ENCODE peak calls at places on chromosomes 5 and 9, in seven cellular contexts. P is body of pancreas, U is brain microvascular endothelial cell, H is adrenal gland, V is lower lobe of right lung, L is aorta, Z is stomach. C is an unnamed sample.

GRCh38 chr5:149162401-149163084 is 21.2 kb downstream of the ABLIM3 start:
- DNase-seq in U (peak; percentile 51), V (no peak), L (no peak), P (no peak), H (no peak), Z (no peak), C (peak; percentile 84)

GRCh38 chr9:126093771-126094170 is 232.9 kb upstream of the MVB12B start:
- DNase-seq in Z (no peak), H (no peak), P (no peak), U (no peak), V (no peak), L (no peak), C (no peak)

GRCh38 chr9:101063192-101063591 is 34.7 kb downstream of the PLPPR1 start:
- DNase-seq in L (no peak), U (no peak), Z (no peak), V (no peak), P (no peak), H (no peak), C (no peak)

GRCh38 chr9:34464571-34464970 is 6.0 kb downstream of the DNAI1 start:
- DNase-seq in H (no peak), U (no peak), L (no peak), P (no peak), Z (no peak), V (no peak), C (no peak)

GRCh38 chr5:135174315-135175096 is 140.5 kb upstream of the PITX1 start:
- DNase-seq in L (no peak), U (no peak), Z (no peak), H (no peak), V (no peak), P (no peak), C (no peak)

GRCh38 chr9:125409637-125410521 is 148.3 kb downstream of the GAPVD1 start:
- DNase-seq in Z (no peak), V (no peak), H (no peak), U (peak; percentile 40), P (no peak), L (no peak), C (peak; percentile 56)

GRCh38 chr5:88665750-88666215 is 217.2 kb downstream of the MEF2C start:
- DNase-seq in Z (no peak), L (no peak), P (no peak), U (no peak), H (no peak), V (no peak), C (peak; percentile 74)

GRCh38 chr5:98638701-98639100 is 134.8 kb upstream of the RGMB start:
- DNase-seq in P (no peak), V (no peak), H (peak; percentile 38), Z (no peak), U (peak; percentile 83), L (no peak), C (peak; percentile 95)

GRCh38 chr9:129904734-129905133 is 69.5 kb downstream of the USP20 start:
- DNase-seq in H (no peak), V (no peak), L (no peak), P (no peak), Z (no peak), U (no peak), C (no peak)

GRCh38 chr9:85522459-85523092 is 219.2 kb downstream of the AGTPBP1 start:
- DNase-seq in L (peak; percentile 81), P (no peak), H (no peak), U (peak; percentile 43), Z (no peak), V (peak; percentile 70), C (peak; percentile 38)

GRCh38 chr9:2255128-2255527 is 240.0 kb downstream of the SMARCA2 start:
- DNase-seq in P (no peak), Z (no peak), H (no peak), V (no peak), L (no peak), U (no peak), C (no peak)

GRCh38 chr9:101716629-101717028 is 21.8 kb downstream of the GRIN3A start:
- DNase-seq in H (no peak), P (no peak), L (no peak), Z (no peak), V (no peak), U (no peak), C (no peak)

GRCh38 chr9:81661339-81661738 is 28.0 kb downstream of the TLE1 start:
- DNase-seq in U (no peak), V (no peak), H (no peak), P (no peak), L (no peak), Z (no peak), C (no peak)

GRCh38 chr9:132446887-132447286 is 36.9 kb downstream of the CFAP77 start:
- DNase-seq in L (peak; percentile 28), H (no peak), V (no peak), Z (no peak), P (no peak), U (no peak), C (no peak)

GRCh38 chr5:113343343-113343742 is 91.4 kb downstream of the TSSK1B start:
- DNase-seq in P (no peak), Z (no peak), L (no peak), V (no peak), H (no peak), U (peak; percentile 66), C (peak; percentile 52)

GRCh38 chr9:104783588-104783987 is 19.7 kb downstream of the NIPSNAP3B start:
- DNase-seq in P (no peak), H (no peak), V (no peak), Z (no peak), U (no peak), L (no peak), C (no peak)

GRCh38 chr5:104628906-104629305 is 1066.3 kb upstream of the NUDT12 start:
- DNase-seq in U (peak; percentile 11), L (no peak), P (no peak), V (no peak), H (no peak), Z (no peak), C (no peak)

GRCh38 chr9:117729375-117729774 is 25.2 kb downstream of the TLR4 start:
- DNase-seq in V (no peak), U (no peak), H (no peak), Z (no peak), L (no peak), P (no peak), C (no peak)

GRCh38 chr9:105690742-105691141 is 3.6 kb upstream of the TMEM38B start:
- DNase-seq in Z (no peak), L (no peak), U (peak; percentile 14), V (no peak), P (no peak), H (no peak), C (no peak)

DNA sequence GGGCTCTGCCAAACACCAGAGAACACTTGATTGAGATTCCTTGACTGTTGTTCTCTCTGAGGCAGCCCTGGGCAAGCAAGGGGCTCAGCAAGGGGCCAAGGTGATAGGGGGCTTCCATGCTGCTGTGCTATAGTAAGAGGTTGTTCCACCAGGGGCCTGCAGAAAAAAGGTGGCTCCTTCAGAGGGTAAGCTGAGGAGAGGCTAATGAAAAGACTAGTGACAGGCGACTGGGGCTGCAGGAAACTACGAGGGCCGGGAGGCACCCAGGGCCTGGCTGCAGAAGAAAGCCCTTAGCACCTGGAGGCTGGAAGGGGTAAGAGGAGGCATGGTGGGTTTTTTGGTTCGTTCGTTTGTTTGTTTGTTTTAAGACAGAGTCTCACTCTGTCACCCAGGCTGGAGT is 88.0 kb upstream of the CTNNA1 start:
- DNase-seq in P (no peak), L (no peak), V (no peak), H (no peak), Z (no peak), U (no peak), C (no peak)
- H3K27me3 ChIP-seq in P (no peaks in the 10 kb centered on the region), L (no peaks in the 10 kb centered on the region), V (no peaks in the 10 kb centered on the region), H (no peaks in the 10 kb centered on the region), Z (no peaks in the 10 kb centered on the region), U (no peaks in the 10 kb centered on the region), C (peaks cover 11% of the 10 kb centered on the region)

DNA sequence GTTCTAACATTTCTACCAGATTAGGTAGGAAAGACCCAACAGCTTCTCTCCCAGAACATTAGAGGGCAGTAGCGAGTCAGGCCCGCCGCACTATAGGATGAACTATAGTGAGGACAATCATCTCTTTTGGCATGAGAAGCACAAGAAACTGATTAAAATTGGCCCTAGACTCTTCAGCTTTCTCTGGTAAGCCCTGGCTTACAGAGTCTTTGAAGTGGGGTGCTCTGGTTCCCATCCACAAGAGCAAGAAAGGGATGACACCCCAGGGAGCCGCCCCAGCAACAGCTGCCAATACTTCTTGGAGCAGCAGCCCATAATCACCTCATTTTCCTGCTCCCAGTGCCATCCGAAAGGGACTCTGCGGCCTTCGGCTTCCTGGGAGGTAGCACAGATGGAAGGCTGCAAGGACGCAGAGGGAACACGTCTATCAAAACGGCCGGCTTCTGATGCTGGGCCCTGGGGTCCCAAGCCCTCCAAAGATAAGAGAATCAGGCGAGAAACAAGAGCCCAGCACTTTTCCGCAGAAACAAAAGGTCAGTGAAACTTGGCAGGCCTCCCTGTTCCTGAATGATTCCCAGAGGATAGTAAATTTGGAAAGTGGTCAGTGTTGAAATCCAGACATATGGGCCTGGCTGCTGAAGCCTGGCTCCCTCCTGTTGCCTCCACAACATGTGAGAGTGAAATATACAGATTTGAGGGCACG is 69.3 kb downstream of the HSD17B3 start:
- DNase-seq in Z (no peak), P (peak; percentile 46), V (no peak), H (peak; percentile 59), U (peak; percentile 32), L (no peak), C (peak; percentile 14)
- H3K27me3 ChIP-seq in Z (no peaks in the 10 kb centered on the region), P (no peaks in the 10 kb centered on the region), V (no peaks in the 10 kb centered on the region), H (no peaks in the 10 kb centered on the region), U (no peaks in the 10 kb centered on the region), L (no peaks in the 10 kb centered on the region), C (peaks cover 2% of the 10 kb centered on the region)

DNA sequence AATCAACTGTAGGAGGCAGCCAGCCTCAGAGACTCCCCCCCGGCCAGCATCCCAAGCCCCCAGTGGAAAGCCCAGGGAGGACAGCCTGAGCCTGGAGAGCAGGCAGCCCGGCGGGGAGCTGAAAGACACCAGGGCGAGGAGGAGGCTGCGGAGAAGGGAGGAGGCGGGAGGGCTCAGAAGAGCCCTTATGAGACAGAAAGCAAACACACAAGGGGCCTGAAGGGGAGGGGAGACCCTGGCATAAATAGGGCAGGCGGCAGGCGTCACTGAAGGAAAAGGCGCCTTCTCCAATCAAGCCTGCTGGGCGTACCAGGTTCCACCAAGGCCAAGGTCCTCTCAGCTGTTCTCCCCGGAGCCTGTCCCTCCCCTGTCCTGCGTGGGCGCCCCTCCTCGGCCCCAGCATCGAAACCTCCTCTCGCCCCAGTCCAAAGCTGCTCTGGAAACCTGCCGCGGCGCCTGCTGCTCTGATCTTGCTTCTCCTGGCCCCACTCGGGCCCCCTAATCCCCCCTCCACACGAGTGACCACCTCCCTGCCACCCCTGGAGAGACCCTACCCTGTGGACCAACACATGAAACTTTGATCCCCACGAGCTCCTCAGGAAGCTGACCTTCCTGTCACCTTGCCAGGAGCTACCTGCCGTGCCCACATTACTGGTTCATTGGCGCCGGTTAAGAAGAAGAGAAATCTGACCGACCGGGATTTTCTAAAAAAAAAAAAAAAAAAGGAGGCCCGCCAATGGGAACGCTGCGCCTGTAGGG is 1.2 kb downstream of the SLC9A3 start:
- DNase-seq in P (no peak), L (no peak), U (no peak), V (no peak), Z (peak; percentile 38), H (no peak), C (no peak)
- H3K27me3 ChIP-seq in P (no peaks in the 10 kb centered on the region), L (no peaks in the 10 kb centered on the region), U (peaks cover 65% of the 10 kb centered on the region), V (peaks cover 94% of the 10 kb centered on the region), Z (peaks cover 29% of the 10 kb centered on the region), H (peaks cover 80% of the 10 kb centered on the region), C (peaks cover 56% of the 10 kb centered on the region)

GRCh38 chr9:135253305-135254004 is 166.0 kb downstream of the OLFM1 start:
- DNase-seq in Z (no peak), L (peak; percentile 72), U (no peak), P (no peak), H (no peak), V (peak; percentile 43), C (no peak)
- H3K27me3 ChIP-seq in Z (no peaks in the 10 kb centered on the region), L (no peaks in the 10 kb centered on the region), U (no peaks in the 10 kb centered on the region), P (no peaks in the 10 kb centered on the region), H (no peaks in the 10 kb centered on the region), V (peaks cover 9% of the 10 kb centered on the region), C (no peaks in the 10 kb centered on the region)